ENCODE peak calls at places on chromosome 18, in seven cellular contexts. D, L, J, U, H, K and R are unnamed samples.

GRCh38 chr18:13562494-13563029 is 163.8 kb downstream of the FAM210A start:
- DNase-seq in U (no peak), K (peak), D (no peak), J (peak), H (no peak), L (no peak), R (no peak)

GRCh38 chr18:8029061-8029460 is 461.9 kb downstream of the PTPRM start:
- DNase-seq in L (no peak), D (no peak), K (no peak), J (no peak), H (no peak), U (no peak), R (no peak)

GRCh38 chr18:6920099-6920955 is 190.8 kb downstream of the ARHGAP28 start:
- DNase-seq in L (no peak), D (peak), U (peak), K (peak), J (no peak), H (peak), R (peak)

GRCh38 chr18:67730884-67731283 is 214.4 kb upstream of the DSEL start:
- DNase-seq in J (no peak), L (no peak), D (no peak), H (peak), K (no peak), U (peak), R (peak)

GRCh38 chr18:36377626-36378025 is 80.1 kb downstream of the FHOD3 start:
- DNase-seq in J (no peak), K (no peak), U (no peak), L (no peak), D (no peak), H (no peak), R (no peak)

GRCh38 chr18:62999921-63000320 is 284.6 kb downstream of the PHLPP1 start:
- DNase-seq in H (no peak), U (no peak), L (no peak), D (no peak), J (no peak), K (no peak), R (no peak)

GRCh38 chr18:31819925-31820229 is 59.2 kb upstream of the SLC25A52 start:
- DNase-seq in H (no peak), L (no peak), D (no peak), J (no peak), U (no peak), K (no peak), R (no peak)

GRCh38 chr18:33440384-33441043 is at the start of gene CCDC178:
- DNase-seq in K (no peak), J (no peak), H (peak), U (peak), D (no peak), L (peak), R (no peak)

GRCh38 chr18:26190506-26190905 is 35.7 kb upstream of the TAF4B start:
- DNase-seq in U (no peak), H (no peak), K (peak), D (peak), J (peak), L (no peak), R (no peak)

GRCh38 chr18:78352905-78353304 is 626.7 kb upstream of the SALL3 start:
- DNase-seq in U (no peak), D (no peak), K (no peak), L (no peak), H (no peak), J (no peak), R (no peak)

GRCh38 chr18:54783100-54783499 is 45.2 kb upstream of the RAB27B start:
- DNase-seq in K (no peak), L (no peak), D (no peak), J (no peak), H (no peak), U (no peak), R (no peak)

GRCh38 chr18:56982756-56983155 is 164.1 kb upstream of the BOD1L2 start:
- DNase-seq in D (no peak), L (no peak), J (no peak), U (no peak), K (no peak), H (no peak), R (no peak)